ENCODE peak calls at places on chromosomes 16 and 17, in eight cellular contexts. One of them, this sample, is unnamed.

GRCh38 chr17:51064061-51064735 is 56.5 kb downstream of the SPAG9 start:
- DNase-seq in effector memory CD4-positive, alpha-beta T cell: no peak
- DNase-seq in EH: peak; percentile 55
- DNase-seq in Calu3: no peak
- DNase-seq in iPS DF 6.9: no peak
- DNase-seq in DMS79: no peak
- DNase-seq in NCI-H524: no peak
- DNase-seq in posterior cingulate gyrus: no peak
- DNase-seq in this sample: no peak

GRCh38 chr16:838741-839140 is 38.2 kb upstream of the GNG13 start:
- DNase-seq in posterior cingulate gyrus: no peak
- DNase-seq in EH: no peak
- DNase-seq in iPS DF 6.9: no peak
- DNase-seq in Calu3: no peak
- DNase-seq in NCI-H524: no peak
- DNase-seq in DMS79: no peak
- DNase-seq in effector memory CD4-positive, alpha-beta T cell: no peak
- DNase-seq in this sample: no peak

GRCh38 chr16:72664122-72664479 is 383.8 kb downstream of the ZFHX3 start:
- DNase-seq in posterior cingulate gyrus: no peak
- DNase-seq in NCI-H524: no peak
- DNase-seq in DMS79: no peak
- DNase-seq in effector memory CD4-positive, alpha-beta T cell: no peak
- DNase-seq in iPS DF 6.9: no peak
- DNase-seq in Calu3: no peak
- DNase-seq in EH: peak; percentile 22
- DNase-seq in this sample: no peak

GRCh38 chr16:72876221-72876620 is 171.7 kb downstream of the ZFHX3 start:
- DNase-seq in EH: peak; percentile 95
- DNase-seq in iPS DF 6.9: no peak
- DNase-seq in DMS79: no peak
- DNase-seq in effector memory CD4-positive, alpha-beta T cell: no peak
- DNase-seq in NCI-H524: no peak
- DNase-seq in Calu3: no peak
- DNase-seq in posterior cingulate gyrus: no peak
- DNase-seq in this sample: no peak

GRCh38 chr16:57540906-57541753 is 1.3 kb upstream of the ADGRG5 start:
- DNase-seq in posterior cingulate gyrus: no peak
- DNase-seq in iPS DF 6.9: no peak
- DNase-seq in EH: no peak
- DNase-seq in effector memory CD4-positive, alpha-beta T cell: no peak
- DNase-seq in DMS79: peak; percentile 12
- DNase-seq in NCI-H524: no peak
- DNase-seq in Calu3: no peak
- DNase-seq in this sample: no peak

GRCh38 chr17:8109669-8110455 is 8.5 kb downstream of the ALOXE3 start:
- DNase-seq in NCI-H524: peak; percentile 24
- DNase-seq in EH: peak; percentile 33
- DNase-seq in DMS79: no peak
- DNase-seq in iPS DF 6.9: no peak
- DNase-seq in posterior cingulate gyrus: peak; percentile 36
- DNase-seq in effector memory CD4-positive, alpha-beta T cell: peak; percentile 62
- DNase-seq in Calu3: peak; percentile 82
- DNase-seq in this sample: no peak

GRCh38 chr16:23469814-23470213 is 16.8 kb upstream of the COG7 start:
- DNase-seq in Calu3: peak; percentile 67
- DNase-seq in NCI-H524: peak; percentile 79
- DNase-seq in EH: peak; percentile 20
- DNase-seq in iPS DF 6.9: no peak
- DNase-seq in posterior cingulate gyrus: no peak
- DNase-seq in DMS79: peak; percentile 60
- DNase-seq in effector memory CD4-positive, alpha-beta T cell: no peak
- DNase-seq in this sample: no peak

GRCh38 chr17:48546187-48546923 is 1.4 kb upstream of the HOXB2 start:
- DNase-seq in iPS DF 6.9: no peak
- DNase-seq in effector memory CD4-positive, alpha-beta T cell: no peak
- DNase-seq in posterior cingulate gyrus: no peak
- DNase-seq in DMS79: no peak
- DNase-seq in Calu3: no peak
- DNase-seq in EH: no peak
- DNase-seq in NCI-H524: no peak
- DNase-seq in this sample: no peak

GRCh38 chr17:21213491-21214014 is 408 bp downstream of the TMEM11 start:
- DNase-seq in EH: no peak
- DNase-seq in posterior cingulate gyrus: peak; percentile 29
- DNase-seq in iPS DF 6.9: no peak
- DNase-seq in DMS79: no peak
- DNase-seq in NCI-H524: no peak
- DNase-seq in effector memory CD4-positive, alpha-beta T cell: no peak
- DNase-seq in Calu3: peak; percentile 8
- DNase-seq in this sample: no peak

GRCh38 chr16:67865318-67865717 is 7.5 kb upstream of the EDC4 start:
- DNase-seq in DMS79: no peak
- DNase-seq in posterior cingulate gyrus: no peak
- DNase-seq in NCI-H524: peak; percentile 38
- DNase-seq in iPS DF 6.9: no peak
- DNase-seq in Calu3: peak; percentile 46
- DNase-seq in effector memory CD4-positive, alpha-beta T cell: no peak
- DNase-seq in EH: peak; percentile 59
- DNase-seq in this sample: no peak

GRCh38 chr17:72771734-72772133 is 320.8 kb downstream of the SLC39A11 start:
- DNase-seq in iPS DF 6.9: no peak
- DNase-seq in effector memory CD4-positive, alpha-beta T cell: no peak
- DNase-seq in posterior cingulate gyrus: no peak
- DNase-seq in EH: no peak
- DNase-seq in DMS79: no peak
- DNase-seq in Calu3: no peak
- DNase-seq in NCI-H524: no peak
- DNase-seq in this sample: no peak

GRCh38 chr16:53743149-53743566 is 39.2 kb downstream of the FTO start:
- DNase-seq in iPS DF 6.9: no peak
- DNase-seq in EH: peak; percentile 43
- DNase-seq in posterior cingulate gyrus: peak; percentile 17
- DNase-seq in effector memory CD4-positive, alpha-beta T cell: no peak
- DNase-seq in Calu3: peak; percentile 54
- DNase-seq in NCI-H524: peak; percentile 25
- DNase-seq in DMS79: no peak
- DNase-seq in this sample: no peak

GRCh38 chr17:81713004-81713555 is 996 bp downstream of the SLC25A10 start:
- DNase-seq in effector memory CD4-positive, alpha-beta T cell: no peak
- DNase-seq in DMS79: no peak
- DNase-seq in iPS DF 6.9: no peak
- DNase-seq in EH: peak; percentile 14
- DNase-seq in NCI-H524: no peak
- DNase-seq in posterior cingulate gyrus: no peak
- DNase-seq in Calu3: peak; percentile 54
- DNase-seq in this sample: no peak

GRCh38 chr17:27651411-27652345 is 20.7 kb downstream of the LGALS9 start:
- DNase-seq in EH: peak; percentile 56
- DNase-seq in posterior cingulate gyrus: peak; percentile 62
- DNase-seq in effector memory CD4-positive, alpha-beta T cell: peak; percentile 30
- DNase-seq in Calu3: peak; percentile 74
- DNase-seq in DMS79: no peak
- DNase-seq in NCI-H524: peak; percentile 89
- DNase-seq in iPS DF 6.9: peak; percentile 27
- DNase-seq in this sample: no peak

GRCh38 chr17:3916013-3916696 is at the start of gene P2RX1:
- DNase-seq in NCI-H524: no peak
- DNase-seq in Calu3: no peak
- DNase-seq in effector memory CD4-positive, alpha-beta T cell: no peak
- DNase-seq in posterior cingulate gyrus: no peak
- DNase-seq in EH: no peak
- DNase-seq in DMS79: no peak
- DNase-seq in iPS DF 6.9: no peak
- DNase-seq in this sample: no peak

GRCh38 chr17:9232591-9233270 is 211.4 kb downstream of the NTN1 start:
- DNase-seq in effector memory CD4-positive, alpha-beta T cell: no peak
- DNase-seq in iPS DF 6.9: no peak
- DNase-seq in EH: no peak
- DNase-seq in DMS79: no peak
- DNase-seq in NCI-H524: no peak
- DNase-seq in posterior cingulate gyrus: no peak
- DNase-seq in Calu3: no peak
- DNase-seq in this sample: no peak

GRCh38 chr17:50426814-50427787 is 1.1 kb downstream of the ACSF2 start:
- DNase-seq in NCI-H524: peak; percentile 66
- DNase-seq in effector memory CD4-positive, alpha-beta T cell: no peak
- DNase-seq in DMS79: no peak
- DNase-seq in Calu3: peak; percentile 60
- DNase-seq in iPS DF 6.9: no peak
- DNase-seq in EH: peak; percentile 55
- DNase-seq in posterior cingulate gyrus: no peak
- DNase-seq in this sample: no peak

GRCh38 chr17:7262192-7263070 is at the start of gene CLDN7:
- DNase-seq in posterior cingulate gyrus: no peak
- DNase-seq in NCI-H524: no peak
- DNase-seq in DMS79: peak; percentile 91
- DNase-seq in iPS DF 6.9: no peak
- DNase-seq in effector memory CD4-positive, alpha-beta T cell: no peak
- DNase-seq in Calu3: peak; percentile 94
- DNase-seq in EH: no peak
- DNase-seq in this sample: no peak

GRCh38 chr17:1573932-1574696 is 11.5 kb upstream of the PITPNA start:
- DNase-seq in DMS79: peak; percentile 5
- DNase-seq in NCI-H524: peak; percentile 45
- DNase-seq in EH: peak; percentile 75
- DNase-seq in iPS DF 6.9: no peak
- DNase-seq in posterior cingulate gyrus: peak; percentile 91
- DNase-seq in effector memory CD4-positive, alpha-beta T cell: no peak
- DNase-seq in Calu3: peak; percentile 89
- DNase-seq in this sample: peak; percentile 4

GRCh38 chr17:62618647-62619412 is 8.6 kb upstream of the MRC2 start:
- DNase-seq in posterior cingulate gyrus: no peak
- DNase-seq in DMS79: no peak
- DNase-seq in NCI-H524: no peak
- DNase-seq in Calu3: no peak
- DNase-seq in EH: no peak
- DNase-seq in iPS DF 6.9: no peak
- DNase-seq in effector memory CD4-positive, alpha-beta T cell: no peak
- DNase-seq in this sample: no peak

GRCh38 chr17:38750312-38751121 is 2.0 kb upstream of the PSMB3 start:
- DNase-seq in effector memory CD4-positive, alpha-beta T cell: no peak
- DNase-seq in NCI-H524: peak; percentile 51
- DNase-seq in EH: peak; percentile 29
- DNase-seq in DMS79: peak; percentile 53
- DNase-seq in iPS DF 6.9: no peak
- DNase-seq in posterior cingulate gyrus: no peak
- DNase-seq in Calu3: peak; percentile 56
- DNase-seq in this sample: peak; percentile 37

GRCh38 chr17:76911299-76912007 is 43.2 kb downstream of the MGAT5B start:
- DNase-seq in DMS79: peak; percentile 15
- DNase-seq in EH: no peak
- DNase-seq in iPS DF 6.9: no peak
- DNase-seq in effector memory CD4-positive, alpha-beta T cell: no peak
- DNase-seq in Calu3: no peak
- DNase-seq in posterior cingulate gyrus: no peak
- DNase-seq in NCI-H524: peak; percentile 100
- DNase-seq in this sample: no peak

GRCh38 chr16:3467920-3468319 is 24.4 kb downstream of the NAA60 start:
- DNase-seq in EH: peak; percentile 46
- DNase-seq in NCI-H524: no peak
- DNase-seq in effector memory CD4-positive, alpha-beta T cell: no peak
- DNase-seq in Calu3: no peak
- DNase-seq in posterior cingulate gyrus: no peak
- DNase-seq in DMS79: no peak
- DNase-seq in iPS DF 6.9: no peak
- DNase-seq in this sample: no peak

GRCh38 chr16:61295311-61295710 is 740.9 kb downstream of the CDH8 start:
- DNase-seq in NCI-H524: no peak
- DNase-seq in iPS DF 6.9: no peak
- DNase-seq in EH: no peak
- DNase-seq in posterior cingulate gyrus: no peak
- DNase-seq in DMS79: no peak
- DNase-seq in effector memory CD4-positive, alpha-beta T cell: no peak
- DNase-seq in Calu3: no peak
- DNase-seq in this sample: no peak

GRCh38 chr17:17551361-17551760 is 40.1 kb downstream of the PEMT start:
- DNase-seq in Calu3: no peak
- DNase-seq in iPS DF 6.9: no peak
- DNase-seq in posterior cingulate gyrus: no peak
- DNase-seq in NCI-H524: no peak
- DNase-seq in effector memory CD4-positive, alpha-beta T cell: no peak
- DNase-seq in EH: no peak
- DNase-seq in DMS79: no peak
- DNase-seq in this sample: peak; percentile 31

GRCh38 chr16:84673561-84673960 is 25.2 kb downstream of the KLHL36 start:
- DNase-seq in posterior cingulate gyrus: no peak
- DNase-seq in EH: no peak
- DNase-seq in effector memory CD4-positive, alpha-beta T cell: no peak
- DNase-seq in Calu3: no peak
- DNase-seq in iPS DF 6.9: no peak
- DNase-seq in NCI-H524: no peak
- DNase-seq in DMS79: no peak
- DNase-seq in this sample: no peak

This sample was measured in NCI-H2227 treated with DMSO at 0.1 percent for 48 hours.